ENCODE peak calls at places on chromosomes 1 and 21, in seven cellular contexts. P is BJ, W is spleen, I is AG04449, Z is lower lobe of right lung, Y is SJSA1, K is transverse colon. S is an unnamed sample.

GRCh38 chr1:15188145-15188544 is 34.6 kb downstream of the TMEM51 start:
- DNase-seq in P (no peak), W (no peak), I (no peak), Z (no peak), Y (no peak), K (no peak), S (no peak)

GRCh38 chr1:235874226-235874625 is 7.5 kb upstream of the LYST start:
- DNase-seq in P (no peak), W (no peak), I (no peak), Z (no peak), Y (no peak), K (no peak), S (no peak)

GRCh38 chr1:70745199-70745598 is 302.4 kb downstream of the PTGER3 start:
- DNase-seq in P (no peak), W (no peak), I (no peak), Z (no peak), Y (peak), K (no peak), S (no peak)

GRCh38 chr1:233256191-233256590 is 39.3 kb downstream of the PCNX2 start:
- DNase-seq in P (no peak), W (no peak), I (no peak), Z (no peak), Y (no peak), K (no peak), S (no peak)

GRCh38 chr1:89671775-89672488 is 39.0 kb downstream of the LRRC8C start:
- DNase-seq in P (no peak), W (no peak), I (no peak), Z (no peak), Y (peak), K (no peak), S (no peak)

GRCh38 chr1:58885998-58886397 is 102.2 kb upstream of the JUN start:
- DNase-seq in P (no peak), W (no peak), I (no peak), Z (no peak), Y (no peak), K (no peak), S (no peak)

GRCh38 chr21:37916795-37917142 is 512 bp upstream of the KCNJ6 start:
- DNase-seq in P (no peak), W (no peak), I (no peak), Z (no peak), Y (peak), K (no peak), S (no peak)

GRCh38 chr1:156372265-156372586 is 3.2 kb downstream of the RHBG start:
- DNase-seq in P (no peak), W (no peak), I (no peak), Z (no peak), Y (no peak), K (no peak), S (no peak)

GRCh38 chr1:231357831-231358354 is 19.8 kb downstream of the SPRTN start:
- DNase-seq in P (peak), W (no peak), I (peak), Z (no peak), Y (peak), K (peak), S (peak)

GRCh38 chr1:101025680-101026393 is at the start of gene DPH5:
- DNase-seq in P (peak), W (peak), I (peak), Z (peak), Y (peak), K (peak), S (peak)

GRCh38 chr1:33255347-33256311 is 663 bp upstream of the ZNF362 start:
- DNase-seq in P (no peak), W (peak), I (no peak), Z (peak), Y (peak), K (peak), S (no peak)

GRCh38 chr1:59150537-59151386 is 146.1 kb upstream of the FGGY start:
- DNase-seq in P (peak), W (no peak), I (peak), Z (no peak), Y (peak), K (peak), S (peak)

GRCh38 chr1:192491804-192492554 is 83.6 kb upstream of the RGS1 start:
- DNase-seq in P (no peak), W (no peak), I (no peak), Z (no peak), Y (no peak), K (no peak), S (peak)

GRCh38 chr1:15452216-15452615 is 4.3 kb upstream of the CELA2A start:
- DNase-seq in P (no peak), W (no peak), I (no peak), Z (no peak), Y (no peak), K (no peak), S (no peak)

GRCh38 chr1:112141923-112142322 is 152.5 kb upstream of the KCND3 start:
- DNase-seq in P (no peak), W (no peak), I (no peak), Z (no peak), Y (no peak), K (no peak), S (no peak)
- H3K4me3 ChIP-seq in P (no peak), W (no peak), I (no peak), Z (no peak), Y (no peak), K (no peak), S (no peak)

DNA sequence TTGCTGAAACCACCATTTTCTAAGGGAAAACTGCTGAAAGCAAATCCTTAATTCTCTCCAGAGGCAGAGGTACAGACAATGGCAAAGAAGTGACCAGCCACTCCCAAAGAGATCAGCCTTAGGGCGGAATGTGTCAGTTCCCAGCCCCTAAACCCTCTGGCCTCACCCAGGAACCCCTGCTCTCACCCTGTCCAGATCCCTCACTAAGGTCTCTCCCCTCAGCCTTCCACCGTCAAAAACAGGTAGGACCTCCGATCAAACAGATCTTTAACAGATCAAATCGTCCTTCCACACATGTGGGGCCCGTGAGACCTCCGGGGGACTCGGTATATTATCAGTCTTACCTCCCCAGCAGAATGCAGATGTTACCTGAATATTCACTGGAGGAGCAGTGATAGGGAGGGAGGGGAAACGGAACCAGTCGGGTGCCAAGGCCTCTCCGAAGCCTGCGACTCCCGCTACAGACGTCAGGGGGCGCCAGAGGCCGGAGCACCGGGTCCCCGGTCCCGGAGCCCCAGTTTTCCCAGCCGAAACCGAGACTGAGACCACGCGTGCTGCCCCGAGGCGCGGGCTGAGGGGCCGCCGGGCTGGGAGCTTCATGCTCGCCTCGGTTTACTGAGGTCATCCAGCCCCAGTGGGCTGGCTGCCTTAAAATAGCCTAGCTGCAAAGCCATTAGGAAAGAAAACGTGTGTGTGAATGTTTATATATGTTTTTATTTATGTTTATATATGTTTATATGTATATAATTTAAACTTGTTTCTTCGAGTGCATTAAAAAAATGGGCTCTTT is 23.6 kb downstream of the GPA33 start:
- DNase-seq in P (no peak), W (peak), I (no peak), Z (peak), Y (peak), K (peak), S (no peak)
- H3K4me3 ChIP-seq in P (no peak), W (peak), I (peak), Z (peak), Y (no peak), K (no peak), S (peak)

GRCh38 chr21:45886610-45887026 is 95.0 kb upstream of the COL6A1 start:
- DNase-seq in P (no peak), W (peak), I (no peak), Z (peak), Y (no peak), K (no peak), S (no peak)
- H3K4me3 ChIP-seq in P (no peak), W (no peak), I (no peak), Z (no peak), Y (no peak), K (no peak), S (no peak)

DNA sequence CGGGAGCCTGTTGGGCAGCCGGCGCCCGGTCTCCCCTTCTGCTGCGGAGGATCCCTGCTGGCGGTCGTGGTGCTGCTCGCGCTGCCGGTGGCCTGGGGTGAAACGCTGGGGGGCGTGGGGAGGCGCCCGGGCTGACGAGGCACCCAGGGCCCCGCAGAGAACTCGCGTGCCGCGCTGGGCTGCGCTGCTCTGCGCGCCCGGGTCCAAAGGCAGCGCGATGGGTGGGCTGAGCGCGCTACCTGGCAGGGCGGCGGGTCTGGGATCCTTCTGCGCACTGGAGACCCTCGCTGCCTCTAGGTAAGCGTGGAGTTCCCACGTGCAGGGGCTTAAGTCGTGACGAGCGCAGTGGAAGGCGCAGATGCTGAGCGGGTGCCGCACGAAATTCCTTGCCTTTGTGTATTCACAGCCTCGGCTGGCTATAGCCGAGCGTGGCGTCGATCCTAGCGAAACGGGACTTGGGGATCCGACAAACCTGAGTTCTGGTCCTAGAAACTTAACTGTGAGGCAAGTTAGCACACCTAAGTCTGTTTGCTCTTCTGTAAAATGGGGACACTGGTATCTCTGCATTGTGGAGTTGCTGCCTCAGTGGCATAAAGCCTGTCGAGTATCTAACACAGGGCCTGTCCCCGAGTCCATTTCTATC is 24.7 kb downstream of the CR1L start:
- DNase-seq in P (no peak), W (no peak), I (no peak), Z (no peak), Y (no peak), K (no peak), S (no peak)
- H3K4me3 ChIP-seq in P (no peak), W (peak), I (no peak), Z (peak), Y (no peak), K (no peak), S (no peak)

S was measured in skeletal muscle cell.